ENCODE peak calls at places on chromosome 1, in five cellular contexts. Q is left ventricle myocardium inferior, F is upper lobe of left lung, O is H7, P is AG09309. M is an unnamed sample.

GRCh38 chr1:11982010-11982392 is 1.8 kb downstream of the MFN2 start:
- DNase-seq in Q (no peak), F (no peak), O (no peak), P (no peak), M (no peak)

GRCh38 chr1:27009601-27010197 is 3.0 kb downstream of the TENT5B start:
- DNase-seq in Q (peak; percentile 53), F (no peak), O (peak; percentile 11), P (no peak), M (peak; percentile 90)

GRCh38 chr1:218481116-218481775 is 136.1 kb downstream of the TGFB2 start:
- DNase-seq in Q (no peak), F (no peak), O (no peak), P (no peak), M (no peak)

GRCh38 chr1:228076796-228077430 is 5.6 kb upstream of the ARF1 start:
- DNase-seq in Q (peak; percentile 13), F (peak; percentile 42), O (no peak), P (no peak), M (no peak)

GRCh38 chr1:3738943-3739342 is 13.3 kb upstream of the CCDC27 start:
- DNase-seq in Q (no peak), F (no peak), O (no peak), P (no peak), M (no peak)

GRCh38 chr1:116737020-116737854 is 17.0 kb upstream of the CD2 start:
- DNase-seq in Q (peak; percentile 29), F (no peak), O (peak; percentile 83), P (peak; percentile 13), M (peak; percentile 60)

GRCh38 chr1:27934818-27935549 is at the start of gene SMPDL3B:
- DNase-seq in Q (no peak), F (no peak), O (peak; percentile 91), P (no peak), M (peak; percentile 53)

GRCh38 chr1:240342251-240342625 is 250.6 kb downstream of the FMN2 start:
- DNase-seq in Q (no peak), F (no peak), O (no peak), P (no peak), M (peak; percentile 8)

GRCh38 chr1:7373936-7374760 is 396.9 kb upstream of the VAMP3 start:
- DNase-seq in Q (no peak), F (no peak), O (no peak), P (no peak), M (peak; percentile 13)

DNA sequence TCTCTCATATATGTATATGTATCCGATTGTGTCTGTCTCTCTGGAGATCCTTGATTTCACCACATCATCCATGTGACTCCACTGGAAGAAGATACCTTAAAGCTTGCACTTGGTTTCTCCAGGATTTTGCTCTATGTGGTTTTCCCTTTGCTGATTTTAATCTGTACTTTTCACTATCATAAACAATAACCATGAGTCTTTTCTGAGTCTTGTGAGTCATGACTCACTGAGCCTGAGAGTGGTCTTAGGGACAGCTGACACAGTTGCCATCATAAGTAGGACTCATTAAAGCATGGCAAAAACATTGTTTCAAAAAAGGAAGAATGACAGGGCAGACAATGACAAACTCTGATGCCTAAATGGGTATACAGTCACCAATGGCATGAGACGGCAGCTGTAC is 226.2 kb downstream of the AKT3 start:
- DNase-seq in Q (no peak), F (no peak), O (no peak), P (no peak), M (no peak)
- H3K4me3 ChIP-seq in Q (no peak overlapping the region), F (no peak overlapping the region), O (no peak overlapping the region), P (no peak overlapping the region), M (no peak overlapping the region)

GRCh38 chr1:111907321-111907720 is 82.1 kb downstream of the KCND3 start:
- DNase-seq in Q (no peak), F (no peak), O (no peak), P (no peak), M (peak; percentile 2)
- H3K4me3 ChIP-seq in Q (no peak overlapping the region), F (no peak overlapping the region), O (no peak overlapping the region), P (no peak overlapping the region), M (no peak overlapping the region)

DNA sequence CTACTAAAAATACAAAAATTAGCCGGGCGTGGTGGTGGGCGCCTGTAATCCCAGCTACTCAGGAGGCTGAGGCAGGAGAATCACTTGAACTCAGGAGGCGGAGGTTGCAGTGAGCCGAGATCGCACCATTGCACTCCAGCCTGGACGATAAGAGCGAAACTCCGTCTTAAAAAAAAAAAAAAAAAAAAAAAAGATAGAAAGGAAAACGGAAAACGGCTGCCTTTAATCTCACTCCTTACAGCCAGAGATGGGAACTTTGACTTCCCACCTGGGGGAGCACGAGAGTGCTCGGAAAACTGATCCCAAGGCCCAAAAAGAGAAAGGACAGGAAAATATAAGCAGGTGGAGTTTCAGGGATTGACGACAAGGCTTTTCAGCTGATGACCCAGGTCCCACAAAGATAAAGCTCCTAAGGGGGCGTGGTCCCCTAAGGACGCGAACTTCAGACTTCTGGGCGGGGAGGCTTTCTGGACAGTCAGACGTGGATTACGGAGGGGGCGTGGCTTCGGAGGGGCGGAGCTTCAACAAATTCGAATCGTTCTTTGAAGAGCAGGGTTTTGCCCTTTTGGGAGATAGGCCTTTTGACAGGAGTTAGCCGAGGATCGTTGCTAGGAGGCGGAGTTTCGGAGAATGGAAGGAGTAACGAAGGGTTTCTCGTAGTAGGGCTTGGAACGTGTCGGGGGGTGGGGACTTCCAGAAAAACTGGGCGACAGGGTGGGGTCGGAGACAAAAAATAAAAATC is 966 bp upstream of the CKS1B start:
- DNase-seq in Q (peak; percentile 96), F (no peak), O (peak; percentile 76), P (peak; percentile 90), M (peak; percentile 97)
- H3K4me3 ChIP-seq in Q (peak overlapping the region; percentile 82), F (peak overlapping the region; percentile 61), O (peak overlapping the region; percentile 96), P (peak overlapping the region; percentile 67), M (peak overlapping the region; percentile 59)

DNA sequence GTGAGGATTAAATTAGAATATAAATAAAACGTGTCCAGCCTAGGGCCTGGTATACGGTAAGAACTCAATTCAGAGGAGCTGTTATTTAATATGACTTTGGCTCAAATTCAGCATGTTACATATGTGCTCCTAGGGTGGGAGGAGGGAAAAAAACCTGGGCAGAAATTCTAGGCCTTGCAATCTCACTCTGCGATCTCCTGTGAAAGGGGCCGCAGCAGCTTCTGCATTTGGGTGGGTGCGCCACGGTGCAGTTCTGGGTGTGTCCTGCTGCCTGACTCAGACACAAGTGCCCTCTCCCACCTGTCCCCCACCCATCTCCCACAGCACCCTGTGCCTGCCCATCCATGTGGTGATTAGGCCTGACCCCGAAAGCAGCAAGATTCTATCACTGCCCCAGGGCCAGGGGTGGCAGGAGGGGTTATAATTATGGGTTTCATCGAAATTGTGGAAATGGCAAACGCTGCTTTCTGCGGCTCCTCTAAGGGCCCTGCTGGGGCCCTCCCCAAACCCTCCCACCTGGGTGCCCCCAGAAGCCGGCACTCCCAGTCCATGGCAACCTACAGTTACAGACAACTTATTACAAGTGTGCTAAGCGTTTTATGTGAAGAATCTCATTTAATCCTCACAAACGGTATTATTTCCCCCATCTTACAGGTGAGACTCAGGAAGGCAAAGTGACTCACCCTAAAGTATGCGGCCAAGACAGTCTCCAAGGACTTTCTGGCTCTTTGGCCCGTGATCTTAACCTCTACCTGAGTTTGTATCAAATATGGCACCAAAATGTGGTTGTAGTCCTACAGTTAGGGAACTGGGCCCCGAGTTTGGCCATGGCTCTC is 25.5 kb upstream of the GRHL3 start:
- DNase-seq in Q (no peak), F (no peak), O (no peak), P (no peak), M (peak; percentile 71)
- H3K4me3 ChIP-seq in Q (no peak overlapping the region), F (no peak overlapping the region), O (no peak overlapping the region), P (no peak overlapping the region), M (no peak overlapping the region)

DNA sequence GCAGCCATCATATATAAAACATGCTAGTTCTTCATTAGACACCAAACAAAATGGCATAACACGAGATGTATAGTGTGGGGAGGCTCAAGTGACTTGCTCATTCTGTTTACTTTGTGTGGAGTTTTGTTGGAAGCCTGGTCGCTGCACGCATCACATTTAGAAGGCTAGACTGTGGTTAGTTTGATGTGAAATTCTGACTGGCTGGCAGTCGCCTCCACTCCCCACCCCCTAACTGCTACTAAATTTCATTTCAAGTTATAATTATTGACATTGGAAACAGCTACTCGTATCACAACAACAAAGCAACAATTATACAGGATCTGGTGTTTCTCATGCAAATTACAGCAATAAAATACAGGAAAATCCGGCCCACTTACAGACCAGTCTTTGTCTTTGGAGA is 356.1 kb downstream of the LMO4 start:
- DNase-seq in Q (no peak), F (no peak), O (no peak), P (no peak), M (peak; percentile 48)
- H3K4me3 ChIP-seq in Q (peak overlapping the region; percentile 66), F (peak overlapping the region; percentile 50), O (peak overlapping the region; percentile 6), P (peak overlapping the region; percentile 48), M (peak overlapping the region; percentile 31)

DNA sequence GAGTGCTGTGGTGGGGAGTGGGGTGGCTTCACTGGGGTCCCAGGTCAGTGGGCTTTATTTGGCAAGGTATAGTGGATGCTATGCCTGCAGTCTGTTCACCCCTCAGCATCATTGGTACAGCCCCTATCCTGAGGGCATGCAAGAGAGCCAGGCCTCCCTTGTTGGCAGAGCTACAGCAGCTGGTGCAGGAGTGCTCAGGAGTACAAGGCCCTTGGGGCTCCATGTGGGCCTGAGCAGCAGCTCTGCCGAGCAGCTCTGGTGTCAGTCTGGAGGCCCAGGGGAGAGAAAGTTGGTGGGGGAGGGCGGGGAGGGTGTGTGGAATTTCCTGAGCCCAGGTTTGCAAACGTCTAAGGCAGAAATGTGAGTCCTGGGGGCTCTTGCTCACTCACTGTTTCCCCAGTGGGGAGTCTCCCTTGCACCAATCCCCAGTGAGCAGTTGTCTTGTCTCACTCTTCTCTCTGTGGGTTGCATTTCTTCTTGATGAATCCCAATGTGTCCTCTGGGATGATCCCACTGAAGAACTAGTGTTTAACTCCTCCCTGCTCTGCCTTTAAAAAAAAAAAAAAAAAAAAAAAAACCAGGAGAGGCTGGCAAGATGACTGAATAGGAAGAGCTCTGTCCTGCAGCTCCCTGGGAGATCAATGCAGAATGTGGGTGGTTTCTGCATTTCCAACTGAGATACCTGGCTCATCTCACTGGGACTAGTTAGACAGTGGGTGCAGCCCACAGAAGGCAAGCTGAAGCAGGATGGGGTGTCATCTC is 39.5 kb upstream of the CYP4X1 start:
- DNase-seq in Q (no peak), F (peak; percentile 1), O (no peak), P (no peak), M (no peak)
- H3K4me3 ChIP-seq in Q (no peak overlapping the region), F (no peak overlapping the region), O (no peak overlapping the region), P (no peak overlapping the region), M (no peak overlapping the region)

DNA sequence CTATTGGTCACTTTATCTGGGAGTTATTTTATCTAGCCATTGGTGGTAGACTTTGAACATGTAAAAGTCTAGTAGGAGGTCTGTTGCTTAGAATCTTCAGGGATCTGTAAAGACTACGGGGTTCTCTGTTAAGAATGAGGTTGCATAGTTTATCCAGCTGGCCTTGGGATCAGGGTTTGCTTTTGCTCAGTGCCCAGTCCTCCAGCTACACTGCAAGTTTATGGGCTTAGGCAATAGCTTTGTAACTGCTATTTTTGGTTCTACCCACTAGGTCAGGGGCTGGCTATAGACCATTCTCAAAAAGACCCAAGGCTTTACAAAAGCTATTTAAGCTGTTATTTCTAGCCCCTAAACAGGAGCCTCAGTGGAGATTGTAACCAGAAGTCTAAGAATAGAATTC is 9.8 kb downstream of the SH3GLB1 start:
- DNase-seq in Q (no peak), F (no peak), O (no peak), P (no peak), M (peak; percentile 10)
- H3K4me3 ChIP-seq in Q (peak overlapping the region; percentile 22), F (no peak overlapping the region), O (no peak overlapping the region), P (no peak overlapping the region), M (peak overlapping the region; percentile 12)

GRCh38 chr1:89681045-89681729 is 48.3 kb downstream of the LRRC8C start:
- DNase-seq in Q (no peak), F (no peak), O (no peak), P (no peak), M (no peak)
- H3K4me3 ChIP-seq in Q (no peak overlapping the region), F (no peak overlapping the region), O (no peak overlapping the region), P (no peak overlapping the region), M (no peak overlapping the region)